ENCODE peak calls at places on chromosomes 1 and 21, in nine cellular contexts. D is kidney epithelial cell, G is bronchial epithelial cell, Z is PC-3, Q is left ventricle myocardium inferior, F is tibial artery, W is fibroblast of pulmonary artery, I is dorsolateral prefrontal cortex, X is choroid plexus epithelial cell. N is an unnamed sample.
A peak's percentile ranks its signal among the peaks of the same experiment; 100 is the strongest.

GRCh38 chr1:160284220-160284781 is 632 bp downstream of the PEX19 start:
- DNase-seq in D (no peak), G (peak; percentile 67), Q (no peak), F (peak; percentile 42), W (peak; percentile 75), Z (peak; percentile 74), X (peak; percentile 87), I (no peak), N (peak; percentile 58)

GRCh38 chr21:19832551-19832950 is 1165.7 kb upstream of the NCAM2 start:
- DNase-seq in Q (no peak), W (no peak), D (no peak), F (no peak), Z (no peak), G (no peak), X (no peak), I (no peak), N (no peak)

GRCh38 chr1:203133969-203134725 is 6.6 kb downstream of the ADORA1 start:
- DNase-seq in X (peak; percentile 23), I (peak; percentile 48), W (peak; percentile 93), Q (no peak), Z (peak; percentile 11), G (peak; percentile 43), F (no peak), D (no peak), N (no peak)

GRCh38 chr1:53376041-53376461 is 48.2 kb upstream of the LRP8 start:
- DNase-seq in Q (no peak), G (no peak), F (peak; percentile 11), W (no peak), Z (no peak), D (no peak), I (no peak), X (no peak), N (no peak)

GRCh38 chr1:240732390-240732789 is 120.4 kb upstream of the GREM2 start:
- DNase-seq in X (peak; percentile 83), W (peak; percentile 74), F (no peak), G (peak; percentile 52), Z (peak; percentile 88), Q (no peak), D (peak; percentile 28), I (no peak), N (peak; percentile 68)

GRCh38 chr1:64001038-64001437 is 202.4 kb upstream of the UBE2U start:
- DNase-seq in G (no peak), F (no peak), Q (no peak), I (no peak), W (no peak), X (no peak), D (no peak), Z (no peak), N (no peak)

GRCh38 chr1:166432655-166433054 is 265.9 kb upstream of the FAM78B start:
- DNase-seq in F (no peak), Q (no peak), W (no peak), G (no peak), X (no peak), D (no peak), I (no peak), Z (no peak), N (no peak)

GRCh38 chr1:145978860-145979745 is 14.6 kb downstream of the POLR3GL start:
- DNase-seq in G (peak; percentile 100), D (peak; percentile 100), I (peak; percentile 93), F (peak; percentile 98), Z (peak; percentile 100), X (peak; percentile 100), W (peak; percentile 100), Q (peak; percentile 92), N (peak; percentile 100)

GRCh38 chr1:176639136-176639535 is 176.2 kb downstream of the PAPPA2 start:
- DNase-seq in F (no peak), G (no peak), X (no peak), W (no peak), D (no peak), Z (no peak), I (no peak), Q (no peak), N (no peak)

GRCh38 chr1:93556291-93556690 is 108.4 kb downstream of the FNBP1L start:
- DNase-seq in G (no peak), Z (no peak), W (no peak), F (no peak), I (no peak), X (no peak), D (no peak), Q (no peak), N (no peak)

GRCh38 chr1:230401763-230402294 is 24.3 kb downstream of the PGBD5 start:
- DNase-seq in I (no peak), X (peak; percentile 38), W (peak; percentile 6), F (no peak), G (no peak), Q (no peak), D (no peak), Z (no peak), N (no peak)

GRCh38 chr1:153548722-153549695 is at the start of gene S100A3:
- DNase-seq in G (peak; percentile 77), X (peak; percentile 64), Z (peak; percentile 83), Q (peak; percentile 65), D (peak; percentile 82), F (peak; percentile 86), I (no peak), W (peak; percentile 88), N (peak; percentile 77)
- TF ChIP-seq CTCF in G (peak; percentile 16), X (peak; percentile 4), Z (peak; percentile 68), Q (peak; percentile 19), D (peak; percentile 26), F (peak; percentile 38), I (no peak), W (peak; percentile 23), N (no peak)

GRCh38 chr1:154502742-154503111 is 515 bp upstream of the SHE start:
- DNase-seq in Q (peak; percentile 20), G (no peak), D (no peak), Z (no peak), F (no peak), X (no peak), W (no peak), I (no peak), N (no peak)

GRCh38 chr1:154503898-154504297 is 1.7 kb upstream of the SHE start:
- DNase-seq in I (no peak), W (no peak), Q (no peak), X (no peak), F (no peak), Z (no peak), G (no peak), D (no peak), N (no peak)

GRCh38 chr1:154500533-154500932 is 1.5 kb upstream of the TDRD10 start:
- DNase-seq in G (no peak), Q (no peak), I (no peak), D (no peak), F (no peak), Z (no peak), W (no peak), X (no peak), N (no peak)

GRCh38 chr1:154501423-154502065 is 475 bp upstream of the TDRD10 start:
- DNase-seq in D (no peak), I (no peak), F (peak; percentile 48), X (no peak), Z (no peak), G (no peak), W (peak; percentile 22), Q (peak; percentile 61), N (no peak)

DNA sequence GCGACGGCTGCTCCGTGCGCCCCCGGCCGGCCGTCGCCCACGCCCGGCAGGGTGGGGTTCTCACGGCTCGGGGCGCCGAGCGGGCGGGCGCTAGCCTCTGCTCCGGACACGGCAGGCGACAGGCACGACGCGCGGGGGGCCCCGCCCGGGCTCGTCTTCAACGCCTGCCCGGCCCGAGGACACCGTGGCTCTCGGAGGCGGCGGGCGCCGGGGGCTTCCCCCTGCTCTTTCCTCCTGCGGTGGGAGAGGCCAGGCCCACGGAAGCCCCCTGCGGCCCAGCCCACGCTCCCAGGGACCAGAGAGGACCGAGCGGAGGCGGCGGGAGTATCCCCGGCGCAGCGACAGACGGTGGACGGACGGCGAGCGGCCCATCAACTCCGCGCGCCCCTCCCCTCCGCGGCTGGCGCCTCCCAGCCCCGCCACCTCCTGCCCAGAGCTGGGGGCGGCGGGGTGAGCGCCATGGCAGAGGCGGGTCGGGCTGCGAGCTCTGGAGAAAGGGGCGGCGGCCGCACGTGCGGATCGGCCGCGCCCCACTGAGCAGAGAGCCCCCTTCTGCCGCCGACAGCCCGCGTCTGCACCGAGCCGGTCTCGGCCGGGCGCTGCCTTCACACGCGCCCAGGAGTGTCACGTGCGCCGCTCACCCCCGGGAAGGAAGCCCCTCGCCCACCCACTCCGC is at the start of the genes SHE and TDRD10:
- DNase-seq in D (no peak), Z (no peak), W (no peak), I (no peak), F (peak; percentile 36), Q (peak; percentile 60), G (no peak), X (no peak), N (no peak)
- H3K4me3 ChIP-seq in D (no peak within 1 kb of the TSS), Z (no peak within 1 kb of the TSS), W (peak within 1 kb of the TSS; percentile 39), I (peak within 1 kb of the TSS; percentile 46), F (peak within 1 kb of the TSS; percentile 54), Q (peak within 1 kb of the TSS; percentile 74), G (peak within 1 kb of the TSS; percentile 19), X (no peak within 1 kb of the TSS), N (no peak within 1 kb of the TSS)

GRCh38 chr1:41779350-41779749 is 139.4 kb downstream of the HIVEP3 start:
- DNase-seq in Z (no peak), I (no peak), Q (no peak), W (no peak), D (no peak), F (no peak), X (no peak), G (no peak), N (no peak)
- TF ChIP-seq CTCF in Z (no peak), I (no peak), Q (peak; percentile 24), W (no peak), D (no peak), F (no peak), X (peak; percentile 48), G (no peak), N (peak; percentile 36)

DNA sequence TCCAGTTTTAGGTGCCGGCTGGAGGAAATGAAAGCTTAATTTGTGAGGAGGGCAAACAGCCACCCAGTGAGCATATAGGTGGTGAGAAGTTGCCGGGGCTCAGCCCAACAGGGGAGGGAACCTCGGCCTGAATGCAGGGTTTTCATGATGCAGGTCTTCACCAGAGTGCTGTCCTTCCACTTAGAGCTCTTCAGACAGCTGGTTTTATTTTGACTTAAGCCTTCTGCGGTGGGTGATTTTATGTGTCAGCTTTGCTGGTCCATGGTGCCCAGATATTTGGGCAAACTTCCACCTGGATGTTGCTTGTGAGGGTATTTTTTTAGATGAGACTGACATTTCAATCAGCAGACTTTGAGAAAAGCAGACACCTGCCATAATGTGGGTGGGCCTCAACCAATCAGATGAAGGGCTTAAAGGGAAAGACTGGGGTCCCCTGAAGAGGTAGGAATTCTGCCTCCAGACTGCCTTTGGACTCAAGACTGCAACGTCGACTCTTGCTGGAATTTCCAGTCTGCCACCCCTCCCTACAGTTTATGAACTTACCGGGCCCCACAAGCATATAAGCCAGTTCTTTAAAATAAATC is 72.7 kb downstream of the RHOU start:
- DNase-seq in Z (no peak), I (no peak), Q (no peak), X (no peak), G (no peak), W (no peak), D (no peak), F (no peak), N (no peak)
- H3K4me3 ChIP-seq in Z (no peak overlapping the region), I (no peak overlapping the region), Q (no peak overlapping the region), X (no peak overlapping the region), G (no peak overlapping the region), W (no peak overlapping the region), D (no peak overlapping the region), F (no peak overlapping the region), N (no peak overlapping the region)